ENCODE peak calls at places on chromosomes 11 and 22, in five cellular contexts. U, T, E, F and O are unnamed samples.

GRCh38 chr11:43983221-43983795 is 40.9 kb downstream of the C11orf96 start:
- DNase-seq in U (no peak), T (no peak), E (no peak), F (no peak), O (no peak)

GRCh38 chr22:27507066-27507715 is 294.4 kb downstream of the MN1 start:
- DNase-seq in U (no peak), T (no peak), E (no peak), F (no peak), O (no peak)

GRCh38 chr11:6258571-6258998 is 1.1 kb upstream of the CCKBR start:
- DNase-seq in U (no peak), T (no peak), E (no peak), F (no peak), O (no peak)

GRCh38 chr22:37137903-37138665 is 11.6 kb downstream of the IL2RB start:
- DNase-seq in U (no peak), T (no peak), E (no peak), F (no peak), O (no peak)

GRCh38 chr11:130428271-130428670 is at the start of gene ADAMTS8:
- DNase-seq in U (no peak), T (no peak), E (no peak), F (no peak), O (no peak)

GRCh38 chr22:19321757-19322156 is 30.2 kb upstream of the CLTCL1 start:
- DNase-seq in U (no peak), T (no peak), E (no peak), F (no peak), O (no peak)

GRCh38 chr22:27474711-27475547 is 326.6 kb downstream of the MN1 start:
- DNase-seq in U (peak; percentile 79), T (no peak), E (no peak), F (no peak), O (no peak)

GRCh38 chr11:34784318-34784841 is 131.8 kb downstream of the APIP start:
- DNase-seq in U (no peak), T (no peak), E (no peak), F (no peak), O (no peak)

GRCh38 chr11:12983331-12983730 is 25.8 kb upstream of the RASSF10 start:
- DNase-seq in U (no peak), T (no peak), E (no peak), F (no peak), O (no peak)

GRCh38 chr22:26068571-26068970 is 100.7 kb upstream of the SEZ6L start:
- DNase-seq in U (no peak), T (no peak), E (no peak), F (no peak), O (no peak)

GRCh38 chr11:75583710-75584658 is 21.9 kb downstream of the SERPINH1 start:
- DNase-seq in U (peak; percentile 92), T (no peak), E (peak; percentile 80), F (no peak), O (peak; percentile 86)

GRCh38 chr11:6270584-6271246 is 11.1 kb downstream of the CCKBR start:
- DNase-seq in U (peak; percentile 57), T (no peak), E (no peak), F (no peak), O (no peak)

GRCh38 chr11:122207921-122208764 is 92.1 kb upstream of the BLID start:
- DNase-seq in U (no peak), T (no peak), E (no peak), F (no peak), O (no peak)

GRCh38 chr11:86696004-86696403 is 23.6 kb upstream of the ME3 start:
- DNase-seq in U (no peak), T (no peak), E (no peak), F (no peak), O (no peak)

GRCh38 chr11:96012086-96012824 is 88.3 kb upstream of the MTMR2 start:
- DNase-seq in U (peak; percentile 72), T (no peak), E (no peak), F (no peak), O (no peak)

GRCh38 chr11:66880484-66881211 is 23.8 kb downstream of the LRFN4 start:
- DNase-seq in U (no peak), T (no peak), E (no peak), F (no peak), O (no peak)

GRCh38 chr11:19729141-19729540 is 16.5 kb downstream of the NAV2 start:
- DNase-seq in U (no peak), T (no peak), E (no peak), F (no peak), O (no peak)

GRCh38 chr11:95585071-95585751 is 204.4 kb downstream of the FAM76B start:
- DNase-seq in U (no peak), T (no peak), E (no peak), F (no peak), O (no peak)

DNA sequence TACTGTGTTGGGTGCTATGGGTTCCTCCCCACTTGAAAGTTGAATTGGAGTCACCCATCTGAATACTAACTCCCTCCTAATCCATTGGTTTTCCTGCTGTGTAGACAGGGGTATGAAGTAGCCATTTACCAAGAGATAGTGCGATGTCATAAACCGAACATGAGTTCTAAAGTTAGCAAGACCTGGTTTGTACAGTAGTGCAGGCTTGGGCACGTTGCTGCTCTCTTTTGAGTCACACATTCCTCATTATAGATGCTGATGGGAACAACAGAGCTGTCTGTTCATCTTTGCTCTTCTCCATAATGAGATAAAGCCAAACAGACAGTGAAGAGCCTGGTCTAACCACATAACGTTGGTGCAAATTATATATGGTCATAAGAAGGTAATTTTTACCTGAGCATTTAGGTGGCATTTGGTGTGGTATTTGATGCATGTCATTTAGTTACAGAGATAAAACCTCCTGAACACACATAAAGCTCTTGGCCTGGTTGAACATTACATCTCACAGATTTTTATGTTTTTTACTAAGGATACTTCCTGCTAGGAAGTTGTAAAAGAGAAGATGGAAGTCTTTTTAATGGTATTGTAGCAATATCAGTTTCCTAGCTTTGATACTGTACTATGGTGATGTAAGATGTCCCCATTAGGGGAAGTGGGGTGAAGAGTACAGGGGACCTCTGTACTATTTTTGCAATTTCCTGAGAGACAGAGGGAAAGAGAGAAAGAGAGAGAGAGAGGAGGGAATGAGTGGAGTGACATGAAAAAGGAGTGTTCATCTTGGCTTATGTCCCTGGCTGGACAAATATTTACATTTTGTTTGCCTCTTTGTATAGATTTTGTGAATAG is 27.9 kb downstream of the GRAP2 start:
- DNase-seq in U (no peak), T (no peak), E (no peak), F (no peak), O (no peak)
- H3K4me1 ChIP-seq in U (no peaks in the 10 kb centered on the region), T (no peaks in the 10 kb centered on the region), E (peaks cover 35% of the 10 kb centered on the region), F (no peaks in the 10 kb centered on the region), O (no peaks in the 10 kb centered on the region)

GRCh38 chr11:123299721-123300120 is 104.7 kb upstream of the CLMP start:
- DNase-seq in U (no peak), T (no peak), E (no peak), F (no peak), O (no peak)

GRCh38 chr11:123302751-123303195 is 107.7 kb upstream of the CLMP start:
- DNase-seq in U (no peak), T (no peak), E (no peak), F (no peak), O (no peak)

GRCh38 chr11:123300874-123301695 is 106.0 kb upstream of the CLMP start:
- DNase-seq in U (no peak), T (no peak), E (no peak), F (no peak), O (no peak)

GRCh38 chr11:123301696-123302400 is 106.8 kb upstream of the CLMP start:
- DNase-seq in U (peak; percentile 69), T (no peak), E (peak; percentile 64), F (no peak), O (peak; percentile 69)

DNA sequence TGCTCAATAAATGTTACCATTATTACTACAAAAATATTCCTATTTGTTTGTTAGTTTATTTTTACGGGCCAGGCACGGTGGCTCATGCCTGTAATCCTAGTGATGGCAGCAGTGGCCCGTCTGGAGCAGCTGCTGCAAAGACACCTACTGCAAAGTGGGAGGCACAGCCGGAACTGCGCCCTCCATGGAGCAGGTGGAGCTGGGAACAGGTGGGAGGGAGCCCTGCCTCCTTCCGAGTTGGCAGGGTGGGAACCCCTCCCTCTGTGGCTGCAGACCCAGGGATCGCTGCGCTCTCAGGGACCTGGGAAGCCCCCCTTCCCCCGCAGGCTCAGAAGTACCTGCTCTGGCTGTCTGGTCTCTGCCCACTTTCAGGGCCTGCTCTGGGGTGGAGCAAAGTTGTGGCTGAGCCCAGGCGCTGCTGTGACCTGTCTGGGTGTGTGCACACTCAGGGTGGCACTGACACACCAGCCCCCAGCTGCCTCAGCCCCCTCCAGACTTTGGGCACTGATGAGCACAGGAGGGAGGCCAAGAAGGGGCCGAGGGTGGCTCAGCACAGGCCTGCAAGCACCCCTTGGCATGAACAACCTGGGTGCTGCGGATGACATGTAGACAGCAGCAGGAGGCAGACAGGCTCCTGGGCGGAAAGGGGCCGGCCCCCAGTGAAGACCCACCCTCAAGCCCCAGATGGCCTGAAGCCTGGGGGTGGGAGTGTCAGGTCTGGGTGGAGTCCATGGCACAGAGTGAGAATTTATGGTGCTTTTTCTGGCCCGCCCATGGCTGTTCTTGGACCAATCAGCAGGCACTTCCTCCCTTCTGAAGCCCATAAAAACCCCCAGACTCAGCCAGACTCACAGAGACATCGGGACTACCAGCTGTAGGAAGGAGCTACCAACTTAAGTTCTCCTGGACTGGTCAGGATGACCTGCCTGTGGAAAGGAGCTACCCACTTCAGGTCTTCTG is 103.7 kb upstream of the CLMP start:
- DNase-seq in U (no peak), T (no peak), E (no peak), F (no peak), O (peak; percentile 59)
- TF ChIP-seq POLR2AphosphoS5 in U (no peak), T (no peak), E (no peak), F (no peak), O (no peak)

GRCh38 chr11:72007089-72007476 is 8.4 kb downstream of the IL18BP start:
- DNase-seq in U (peak; percentile 59), T (no peak), E (no peak), F (no peak), O (peak; percentile 48)
- TF ChIP-seq POLR2A in U (no peak), T (no peak), E (no peak), F (no peak), O (no peak)

DNA sequence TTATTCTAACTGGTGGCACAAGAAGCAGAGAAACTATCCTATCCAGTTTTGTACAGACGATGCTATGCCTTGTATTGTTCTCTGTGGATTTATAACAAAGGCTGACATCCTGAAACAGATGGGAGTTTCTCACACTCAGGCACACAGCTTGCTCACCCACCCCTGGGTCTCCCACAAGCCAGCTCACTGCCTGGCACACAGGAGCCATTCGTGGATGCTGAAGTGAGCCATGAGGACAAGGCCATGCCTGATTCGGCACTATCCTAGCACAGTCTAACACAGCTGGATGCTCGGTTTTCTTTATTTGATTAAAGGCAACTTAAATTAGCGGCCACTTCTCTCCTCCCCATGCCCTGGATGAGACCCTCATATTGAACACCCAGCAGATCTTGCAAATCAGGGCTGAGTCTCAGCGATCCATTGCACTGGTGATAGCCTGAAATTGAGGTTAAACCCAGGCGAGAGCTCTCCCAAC is 25.7 kb upstream of the TMPRSS4 start:
- DNase-seq in U (no peak), T (peak; percentile 89), E (no peak), F (peak; percentile 77), O (no peak)
- H3K4me1 ChIP-seq in U (no peaks in the 10 kb centered on the region), T (no peaks in the 10 kb centered on the region), E (peaks cover 6% of the 10 kb centered on the region), F (no peaks in the 10 kb centered on the region), O (no peaks in the 10 kb centered on the region)

GRCh38 chr22:23969071-23969470 is 2.4 kb downstream of the DDTL start:
- DNase-seq in U (peak; percentile 46), T (peak; percentile 62), E (no peak), F (no peak), O (no peak)
- TF ChIP-seq POLR2AphosphoS5 in U (no peak), T (no peak), E (no peak), F (no peak), O (no peak)